ENCODE peak calls at places on chromosomes 1 and 21, in eight cellular contexts. I is endothelial cell; R is AML-193; F is activated naive CD4-positive, alpha-beta T cell; B is midbrain; D is fibroblast of pulmonary artery; Q is NCI-H446; N is cerebellar cortex. S is an unnamed sample.

GRCh38 chr1:76303348-76303712 is 228.8 kb downstream of the ST6GALNAC3 start:
- DNase-seq in I (no peak), R (no peak), F (no peak), B (no peak), D (no peak), Q (no peak), N (no peak), S (no peak)

GRCh38 chr1:48661726-48662483 is 114.8 kb downstream of the BEND5 start:
- DNase-seq in I (no peak), R (peak), F (no peak), B (no peak), D (no peak), Q (peak), N (no peak), S (no peak)

GRCh38 chr1:155463865-155464264 is 98.7 kb downstream of the ASH1L start:
- DNase-seq in I (no peak), R (no peak), F (no peak), B (no peak), D (peak), Q (no peak), N (no peak), S (peak)

GRCh38 chr1:5992814-5993552 is 758 bp upstream of the NPHP4 start:
- DNase-seq in I (no peak), R (no peak), F (no peak), B (no peak), D (no peak), Q (no peak), N (no peak), S (peak)

GRCh38 chr1:234863596-234863995 is 253.6 kb upstream of the IRF2BP2 start:
- DNase-seq in I (no peak), R (no peak), F (no peak), B (no peak), D (peak), Q (no peak), N (no peak), S (peak)

GRCh38 chr1:2095394-2095793 is 45.2 kb downstream of the PRKCZ start:
- DNase-seq in I (no peak), R (no peak), F (no peak), B (no peak), D (no peak), Q (no peak), N (no peak), S (no peak)

GRCh38 chr1:146007048-146007784 is 10.8 kb upstream of the TXNIP start:
- DNase-seq in I (peak), R (peak), F (peak), B (peak), D (peak), Q (peak), N (peak), S (peak)

GRCh38 chr1:234698624-234699023 is 88.6 kb upstream of the IRF2BP2 start:
- DNase-seq in I (no peak), R (no peak), F (no peak), B (no peak), D (no peak), Q (no peak), N (no peak), S (no peak)

GRCh38 chr21:42093991-42094417 is 22.9 kb downstream of the UMODL1 start:
- DNase-seq in I (no peak), R (no peak), F (no peak), B (peak), D (peak), Q (peak), N (peak), S (peak)

S was measured in GM03348.